ENCODE peak calls at places on chromosomes 7 and 10, in eight cellular contexts. One of them, this sample, is unnamed.

GRCh38 chr10:97134202-97134601 is 51.6 kb downstream of the SLIT1 start:
- DNase-seq in breast epithelium: no peak
- DNase-seq in A549: no peak
- DNase-seq in GM12878: no peak
- DNase-seq in tibial artery: no peak
- DNase-seq in Panc1: no peak
- DNase-seq in WERI-Rb-1: no peak
- DNase-seq in heart right ventricle: no peak
- DNase-seq in this sample: no peak

GRCh38 chr10:30591249-30591670 is 38.3 kb downstream of the LYZL2 start:
- DNase-seq in Panc1: no peak
- DNase-seq in A549: peak; percentile 67
- DNase-seq in WERI-Rb-1: no peak
- DNase-seq in GM12878: no peak
- DNase-seq in breast epithelium: no peak
- DNase-seq in heart right ventricle: no peak
- DNase-seq in tibial artery: no peak
- DNase-seq in this sample: peak; percentile 10

GRCh38 chr10:58448121-58448935 is 63.1 kb downstream of the TFAM start:
- DNase-seq in heart right ventricle: no peak
- DNase-seq in A549: no peak
- DNase-seq in GM12878: no peak
- DNase-seq in Panc1: no peak
- DNase-seq in tibial artery: no peak
- DNase-seq in WERI-Rb-1: no peak
- DNase-seq in breast epithelium: no peak
- DNase-seq in this sample: no peak

GRCh38 chr7:44735403-44736165 is 13.1 kb upstream of the ZMIZ2 start:
- DNase-seq in GM12878: peak; percentile 78
- DNase-seq in tibial artery: no peak
- DNase-seq in Panc1: peak; percentile 98
- DNase-seq in WERI-Rb-1: no peak
- DNase-seq in breast epithelium: no peak
- DNase-seq in heart right ventricle: no peak
- DNase-seq in A549: peak; percentile 89
- DNase-seq in this sample: peak; percentile 94

GRCh38 chr10:132860527-132860926 is 74.6 kb upstream of the NKX6-2 start:
- DNase-seq in heart right ventricle: peak; percentile 5
- DNase-seq in WERI-Rb-1: no peak
- DNase-seq in GM12878: no peak
- DNase-seq in tibial artery: peak; percentile 14
- DNase-seq in A549: no peak
- DNase-seq in breast epithelium: peak; percentile 24
- DNase-seq in Panc1: no peak
- DNase-seq in this sample: no peak

GRCh38 chr10:71359364-71360046 is 37.2 kb upstream of the CDH23 start:
- DNase-seq in WERI-Rb-1: no peak
- DNase-seq in breast epithelium: no peak
- DNase-seq in GM12878: no peak
- DNase-seq in Panc1: no peak
- DNase-seq in heart right ventricle: no peak
- DNase-seq in tibial artery: no peak
- DNase-seq in A549: no peak
- DNase-seq in this sample: no peak

GRCh38 chr10:89209718-89210117 is 2.6 kb upstream of the CH25H start:
- DNase-seq in tibial artery: no peak
- DNase-seq in GM12878: no peak
- DNase-seq in A549: no peak
- DNase-seq in Panc1: no peak
- DNase-seq in WERI-Rb-1: no peak
- DNase-seq in heart right ventricle: no peak
- DNase-seq in breast epithelium: no peak
- DNase-seq in this sample: no peak

GRCh38 chr7:53609185-53609584 is 573.8 kb downstream of the POM121L12 start:
- DNase-seq in heart right ventricle: no peak
- DNase-seq in tibial artery: no peak
- DNase-seq in A549: no peak
- DNase-seq in breast epithelium: no peak
- DNase-seq in GM12878: no peak
- DNase-seq in Panc1: no peak
- DNase-seq in WERI-Rb-1: no peak
- DNase-seq in this sample: no peak

GRCh38 chr7:150852371-150852905 is at the start of gene AOC1:
- DNase-seq in GM12878: no peak
- DNase-seq in heart right ventricle: no peak
- DNase-seq in tibial artery: no peak
- DNase-seq in A549: no peak
- DNase-seq in breast epithelium: no peak
- DNase-seq in Panc1: no peak
- DNase-seq in WERI-Rb-1: peak; percentile 29
- DNase-seq in this sample: no peak

GRCh38 chr7:139108256-139109187 is 998 bp downstream of the ZC3HAV1 start:
- DNase-seq in GM12878: no peak
- DNase-seq in Panc1: no peak
- DNase-seq in WERI-Rb-1: no peak
- DNase-seq in A549: peak; percentile 30
- DNase-seq in breast epithelium: peak; percentile 53
- DNase-seq in heart right ventricle: peak; percentile 29
- DNase-seq in tibial artery: peak; percentile 38
- DNase-seq in this sample: no peak

GRCh38 chr10:89738551-89739209 is 37.3 kb downstream of the KIF20B start:
- DNase-seq in WERI-Rb-1: no peak
- DNase-seq in GM12878: peak; percentile 55
- DNase-seq in tibial artery: no peak
- DNase-seq in A549: no peak
- DNase-seq in Panc1: no peak
- DNase-seq in breast epithelium: no peak
- DNase-seq in heart right ventricle: no peak
- DNase-seq in this sample: no peak

GRCh38 chr7:39453743-39454355 is 112.4 kb upstream of the YAE1 start:
- DNase-seq in GM12878: peak; percentile 23
- DNase-seq in breast epithelium: no peak
- DNase-seq in tibial artery: no peak
- DNase-seq in A549: peak; percentile 61
- DNase-seq in WERI-Rb-1: peak; percentile 64
- DNase-seq in Panc1: peak; percentile 27
- DNase-seq in heart right ventricle: no peak
- DNase-seq in this sample: peak; percentile 21

GRCh38 chr7:96887426-96887825 is 117.9 kb upstream of the DLX6 start:
- DNase-seq in A549: no peak
- DNase-seq in breast epithelium: no peak
- DNase-seq in Panc1: no peak
- DNase-seq in tibial artery: no peak
- DNase-seq in heart right ventricle: no peak
- DNase-seq in GM12878: no peak
- DNase-seq in WERI-Rb-1: no peak
- DNase-seq in this sample: no peak

GRCh38 chr7:7157177-7157886 is 25.0 kb upstream of the C1GALT1 start:
- DNase-seq in tibial artery: peak; percentile 30
- DNase-seq in Panc1: no peak
- DNase-seq in breast epithelium: no peak
- DNase-seq in A549: no peak
- DNase-seq in GM12878: peak; percentile 45
- DNase-seq in WERI-Rb-1: no peak
- DNase-seq in heart right ventricle: no peak
- DNase-seq in this sample: peak; percentile 8

GRCh38 chr10:124999433-125000365 is 57.8 kb downstream of the ZRANB1 start:
- DNase-seq in A549: no peak
- DNase-seq in WERI-Rb-1: no peak
- DNase-seq in tibial artery: peak; percentile 80
- DNase-seq in breast epithelium: no peak
- DNase-seq in GM12878: no peak
- DNase-seq in heart right ventricle: no peak
- DNase-seq in Panc1: no peak
- DNase-seq in this sample: peak; percentile 78

GRCh38 chr10:124998624-124999291 is 56.8 kb downstream of the ZRANB1 start:
- DNase-seq in GM12878: no peak
- DNase-seq in A549: no peak
- DNase-seq in tibial artery: peak; percentile 16
- DNase-seq in Panc1: no peak
- DNase-seq in WERI-Rb-1: no peak
- DNase-seq in breast epithelium: no peak
- DNase-seq in heart right ventricle: no peak
- DNase-seq in this sample: no peak

GRCh38 chr10:125002044-125002422 is 60.1 kb downstream of the ZRANB1 start:
- DNase-seq in heart right ventricle: no peak
- DNase-seq in Panc1: no peak
- DNase-seq in WERI-Rb-1: no peak
- DNase-seq in A549: no peak
- DNase-seq in breast epithelium: no peak
- DNase-seq in tibial artery: peak; percentile 17
- DNase-seq in GM12878: no peak
- DNase-seq in this sample: no peak

GRCh38 chr10:125001313-125002043 is 59.6 kb downstream of the ZRANB1 start:
- DNase-seq in breast epithelium: no peak
- DNase-seq in A549: no peak
- DNase-seq in tibial artery: peak; percentile 23
- DNase-seq in heart right ventricle: no peak
- DNase-seq in GM12878: no peak
- DNase-seq in WERI-Rb-1: no peak
- DNase-seq in Panc1: no peak
- DNase-seq in this sample: no peak

DNA sequence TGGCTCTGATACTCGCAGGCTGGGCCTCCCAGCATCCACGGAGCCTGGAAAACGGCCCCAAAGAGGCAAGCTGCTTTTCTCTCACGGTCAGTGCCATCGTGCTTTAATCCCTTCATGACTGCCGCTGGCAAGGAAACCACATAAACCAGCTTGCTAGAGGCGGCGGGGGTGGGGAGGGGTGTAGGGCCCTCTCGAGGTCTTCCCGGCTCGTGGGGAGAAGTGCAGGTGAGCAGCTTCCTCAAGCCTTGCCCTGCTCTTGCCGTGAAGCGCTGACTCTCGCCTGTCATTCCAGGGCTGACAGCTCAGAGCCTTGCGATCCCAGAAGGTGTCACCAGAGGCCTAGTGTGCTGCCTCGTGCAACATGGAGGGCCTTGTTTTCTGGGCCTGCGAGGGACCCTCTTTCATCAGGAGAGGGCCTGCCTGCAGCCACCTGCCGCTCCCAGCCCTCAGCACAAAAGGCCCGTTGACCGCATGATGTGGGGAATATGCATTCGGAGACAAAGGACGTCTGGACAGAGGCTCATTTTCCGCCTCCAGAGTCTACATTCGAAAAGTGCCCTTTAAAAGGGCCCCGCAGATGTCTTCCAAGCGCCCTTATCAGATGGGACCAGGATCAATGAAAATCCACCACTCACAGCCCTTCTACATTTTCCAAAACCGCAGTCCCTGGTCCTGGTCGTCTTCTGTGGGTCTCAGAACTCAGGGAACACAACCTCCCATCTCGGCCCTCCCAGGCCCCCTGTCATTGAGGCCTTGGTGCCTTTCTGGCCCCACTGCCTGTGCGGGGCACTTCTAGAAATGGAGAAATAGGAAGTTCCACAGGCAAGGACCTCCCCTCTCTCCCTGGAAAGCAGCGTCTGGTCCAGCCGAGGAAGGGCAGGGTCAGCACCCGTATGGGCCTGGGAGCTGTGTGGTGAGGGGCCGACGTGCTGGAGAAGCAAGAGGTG is 58.7 kb downstream of the ZRANB1 start:
- DNase-seq in WERI-Rb-1: peak; percentile 42
- DNase-seq in heart right ventricle: no peak
- DNase-seq in Panc1: no peak
- DNase-seq in A549: no peak
- DNase-seq in GM12878: no peak
- DNase-seq in tibial artery: peak; percentile 41
- DNase-seq in breast epithelium: no peak
- DNase-seq in this sample: no peak
- TF ChIP-seq CTCF in WERI-Rb-1: peak; percentile 53
- TF ChIP-seq CTCF in heart right ventricle: peak; percentile 5
- TF ChIP-seq CTCF in Panc1: no peak
- TF ChIP-seq CTCF in A549: no peak
- TF ChIP-seq CTCF in GM12878: no peak
- TF ChIP-seq CTCF in tibial artery: peak; percentile 22
- TF ChIP-seq CTCF in breast epithelium: no peak
- TF ChIP-seq CTCF in this sample: peak; percentile 20

GRCh38 chr10:94029955-94030354 is 36.2 kb downstream of the PLCE1 start:
- DNase-seq in WERI-Rb-1: no peak
- DNase-seq in GM12878: no peak
- DNase-seq in tibial artery: no peak
- DNase-seq in heart right ventricle: no peak
- DNase-seq in Panc1: no peak
- DNase-seq in A549: peak; percentile 25
- DNase-seq in breast epithelium: no peak
- DNase-seq in this sample: no peak
- H3K9me3 ChIP-seq in WERI-Rb-1: peaks cover 23% of the 10 kb centered on the region
- H3K9me3 ChIP-seq in GM12878: no peaks in the 10 kb centered on the region
- H3K9me3 ChIP-seq in tibial artery: peaks cover 27% of the 10 kb centered on the region
- H3K9me3 ChIP-seq in heart right ventricle: no peaks in the 10 kb centered on the region
- H3K9me3 ChIP-seq in Panc1: peaks cover 49% of the 10 kb centered on the region
- H3K9me3 ChIP-seq in A549: peaks cover 61% of the 10 kb centered on the region
- H3K9me3 ChIP-seq in breast epithelium: peaks cover 27% of the 10 kb centered on the region
- H3K9me3 ChIP-seq in this sample: peaks cover 8% of the 10 kb centered on the region

DNA sequence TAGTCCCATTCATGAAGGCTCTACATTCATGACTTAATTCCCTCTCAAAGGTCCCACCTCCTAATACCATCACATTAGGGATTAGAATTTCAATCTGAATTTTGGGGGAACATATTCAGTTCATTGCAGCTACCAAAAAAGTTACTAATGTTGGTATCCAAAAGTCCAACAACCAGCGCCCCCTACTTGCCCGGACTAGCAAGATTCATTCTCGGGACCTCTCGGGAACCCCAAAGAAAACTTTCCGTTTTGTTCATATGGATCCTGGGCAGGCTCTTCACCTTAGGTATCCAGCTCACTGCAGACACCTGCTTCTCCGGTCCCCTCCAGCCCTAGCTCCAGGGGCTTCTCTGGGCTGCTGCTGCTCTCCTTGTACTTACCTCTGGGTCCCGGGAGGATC is 8.9 kb upstream of the GRK5 start:
- DNase-seq in WERI-Rb-1: peak; percentile 34
- DNase-seq in tibial artery: no peak
- DNase-seq in heart right ventricle: no peak
- DNase-seq in GM12878: no peak
- DNase-seq in Panc1: no peak
- DNase-seq in A549: no peak
- DNase-seq in breast epithelium: no peak
- DNase-seq in this sample: no peak
- TF ChIP-seq CTCF in WERI-Rb-1: peak; percentile 37
- TF ChIP-seq CTCF in tibial artery: no peak
- TF ChIP-seq CTCF in heart right ventricle: no peak
- TF ChIP-seq CTCF in GM12878: peak; percentile 68
- TF ChIP-seq CTCF in Panc1: peak; percentile 73
- TF ChIP-seq CTCF in A549: peak; percentile 55
- TF ChIP-seq CTCF in breast epithelium: no peak
- TF ChIP-seq CTCF in this sample: peak; percentile 56

DNA sequence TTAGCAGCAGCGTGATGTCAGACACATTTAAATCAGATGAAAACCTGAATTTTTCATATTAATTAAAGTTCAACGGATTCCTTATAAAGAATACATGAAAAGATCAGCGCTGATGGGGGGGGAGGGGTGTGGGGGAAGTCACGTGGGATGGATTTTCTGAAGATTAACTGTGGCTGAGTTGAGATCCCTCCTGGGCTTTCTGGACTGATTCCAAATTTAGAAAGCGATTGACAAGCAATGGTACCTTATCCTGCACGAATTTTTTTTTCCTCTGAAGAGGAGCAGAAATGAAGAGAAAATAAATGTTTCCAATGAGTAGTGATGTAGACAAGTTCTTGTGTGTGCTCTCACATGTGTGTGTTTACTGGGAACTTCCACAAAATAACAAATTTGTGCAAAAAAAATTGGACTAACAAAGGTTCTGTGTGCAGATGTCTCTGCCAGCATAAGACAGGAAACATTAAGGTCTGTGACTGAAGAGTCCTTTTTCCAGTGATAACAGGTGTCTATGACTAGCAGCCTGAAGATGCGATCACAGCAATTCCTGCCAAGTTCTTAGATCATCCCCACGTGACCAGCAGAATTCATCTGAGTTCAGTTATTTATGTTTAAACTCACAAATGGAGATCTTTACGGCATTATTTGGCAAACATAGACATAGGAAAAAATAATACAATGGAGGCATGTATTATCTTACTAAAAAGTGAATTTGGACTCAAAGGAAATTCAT is 585.2 kb upstream of the CELF2 start:
- DNase-seq in breast epithelium: no peak
- DNase-seq in WERI-Rb-1: peak; percentile 11
- DNase-seq in tibial artery: no peak
- DNase-seq in GM12878: no peak
- DNase-seq in heart right ventricle: no peak
- DNase-seq in Panc1: no peak
- DNase-seq in A549: no peak
- DNase-seq in this sample: peak; percentile 7
- H3K9me3 ChIP-seq in breast epithelium: no peaks in the 10 kb centered on the region
- H3K9me3 ChIP-seq in WERI-Rb-1: no peaks in the 10 kb centered on the region
- H3K9me3 ChIP-seq in tibial artery: no peaks in the 10 kb centered on the region
- H3K9me3 ChIP-seq in GM12878: no peaks in the 10 kb centered on the region
- H3K9me3 ChIP-seq in heart right ventricle: no peaks in the 10 kb centered on the region
- H3K9me3 ChIP-seq in Panc1: no peaks in the 10 kb centered on the region
- H3K9me3 ChIP-seq in A549: peaks cover 6% of the 10 kb centered on the region
- H3K9me3 ChIP-seq in this sample: no peaks in the 10 kb centered on the region

This sample was measured in AG04450.